ENCODE peak calls at places on chromosome 11, in seven cellular contexts. P is AG10803, W is brain microvascular endothelial cell, I is fibroblast of lung, H is stomach, V is bronchial epithelial cell, X is AG09309. C is an unnamed sample.

GRCh38 chr11:802693-803466 is 2.2 kb downstream of the PIDD1 start:
- DNase-seq in W (no peak), X (no peak), H (no peak), V (no peak), P (no peak), I (no peak), C (no peak)

GRCh38 chr11:63589000-63589399 is 25.2 kb downstream of the PLAAT3 start:
- DNase-seq in I (no peak), V (no peak), H (no peak), W (no peak), P (no peak), X (no peak), C (no peak)

GRCh38 chr11:28537822-28538221 is 429.6 kb downstream of the METTL15 start:
- DNase-seq in W (no peak), P (no peak), H (no peak), V (no peak), X (no peak), I (peak), C (peak)

GRCh38 chr11:16843307-16843706 is 104.9 kb downstream of the C11orf58 start:
- DNase-seq in X (no peak), V (peak), I (no peak), W (no peak), P (no peak), H (peak), C (peak)

GRCh38 chr11:67691149-67691548 is 16.7 kb upstream of the ALDH3B2 start:
- DNase-seq in P (no peak), W (no peak), X (no peak), I (no peak), H (no peak), V (peak), C (peak)

GRCh38 chr11:64039012-64039665 is 3.4 kb downstream of the FLRT1 start:
- DNase-seq in X (no peak), P (no peak), V (no peak), I (no peak), W (no peak), H (no peak), C (no peak)

GRCh38 chr11:9025101-9025850 is 21.5 kb upstream of the NRIP3 start:
- DNase-seq in P (peak), I (no peak), V (no peak), X (no peak), W (no peak), H (no peak), C (no peak)

GRCh38 chr11:12785901-12786300 is 111.7 kb downstream of the TEAD1 start:
- DNase-seq in V (no peak), P (no peak), H (no peak), I (no peak), W (no peak), X (no peak), C (no peak)

GRCh38 chr11:123238297-123238696 is 43.2 kb upstream of the CLMP start:
- DNase-seq in V (no peak), I (no peak), P (peak), X (no peak), H (no peak), W (no peak), C (peak)

GRCh38 chr11:8757047-8757446 is 74.5 kb downstream of the RPL27A start:
- DNase-seq in X (no peak), W (no peak), V (no peak), I (peak), H (no peak), P (peak), C (no peak)

GRCh38 chr11:123799438-123799837 is 6.7 kb downstream of the OR6M1 start:
- DNase-seq in P (no peak), V (no peak), H (no peak), W (no peak), X (no peak), I (no peak), C (no peak)

GRCh38 chr11:9616858-9617257 is 43.4 kb downstream of the WEE1 start:
- DNase-seq in X (no peak), W (no peak), V (no peak), H (no peak), P (no peak), I (no peak), C (no peak)

GRCh38 chr11:34380696-34381095 is 22.9 kb upstream of the ABTB2 start:
- DNase-seq in V (peak), I (peak), X (no peak), W (peak), P (peak), H (no peak), C (peak)

GRCh38 chr11:100791873-100792272 is 104.8 kb downstream of the ARHGAP42 start:
- DNase-seq in X (no peak), V (peak), P (no peak), I (no peak), H (no peak), W (no peak), C (peak)

GRCh38 chr11:83175815-83176214 is 17.7 kb upstream of the ANKRD42 start:
- DNase-seq in H (no peak), V (no peak), W (no peak), P (no peak), X (no peak), I (no peak), C (no peak)

GRCh38 chr11:2116680-2117079 is 22.5 kb downstream of the IGF2 start:
- DNase-seq in V (no peak), P (no peak), W (no peak), H (no peak), X (no peak), I (no peak), C (no peak)

GRCh38 chr11:5892908-5893307 is at the start of gene OR52E5:
- DNase-seq in P (no peak), V (no peak), X (no peak), I (no peak), W (no peak), H (no peak), C (no peak)

GRCh38 chr11:1280116-1281035 is 29.1 kb downstream of the TOLLIP start:
- DNase-seq in W (no peak), P (no peak), I (no peak), X (no peak), V (no peak), H (no peak), C (no peak)

GRCh38 chr11:48062649-48063048 is 82.3 kb downstream of the PTPRJ start:
- DNase-seq in P (no peak), V (no peak), W (no peak), I (no peak), X (no peak), H (no peak), C (no peak)

GRCh38 chr11:100329352-100329751 is 357.7 kb upstream of the ARHGAP42 start:
- DNase-seq in H (no peak), P (no peak), W (no peak), V (peak), X (no peak), I (no peak), C (peak)

GRCh38 chr11:35138949-35139881 is at the start of gene CD44:
- DNase-seq in P (peak), W (peak), H (peak), X (peak), V (peak), I (peak), C (peak)

GRCh38 chr11:46461461-46461927 is 69.9 kb upstream of the CHRM4 start:
- DNase-seq in X (no peak), H (no peak), P (peak), W (no peak), I (peak), V (no peak), C (no peak)

GRCh38 chr11:11620251-11620965 is 1.4 kb downstream of the GALNT18 start:
- DNase-seq in V (peak), H (peak), I (peak), W (no peak), P (no peak), X (no peak), C (no peak)

GRCh38 chr11:94150056-94150455 is 21.4 kb downstream of the PANX1 start:
- DNase-seq in I (no peak), H (no peak), W (no peak), P (no peak), V (peak), X (no peak), C (no peak)
- TF ChIP-seq CTCF in I (no peak), H (no peak), W (no peak), P (no peak), V (no peak), X (no peak), C (no peak)

GRCh38 chr11:76385903-76386302 is 4.8 kb downstream of the GVQW3 start:
- DNase-seq in V (no peak), I (peak), W (no peak), P (no peak), X (no peak), H (no peak), C (no peak)
- H3K4me3 ChIP-seq in V (no peak), I (no peak), W (no peak), P (no peak), X (no peak), H (no peak), C (no peak)

GRCh38 chr11:80136991-80137390 is 696.2 kb upstream of the TENM4 start:
- DNase-seq in P (no peak), W (peak), V (no peak), H (no peak), X (no peak), I (peak), C (peak)
- TF ChIP-seq CTCF in P (no peak), W (peak), V (no peak), H (no peak), X (no peak), I (no peak), C (peak)

GRCh38 chr11:70078095-70078795 is at the start of gene ANO1:
- DNase-seq in X (no peak), V (no peak), W (no peak), I (peak), H (peak), P (no peak), C (no peak)

GRCh38 chr11:70078796-70079616 is 889 bp downstream of the ANO1 start:
- DNase-seq in P (no peak), I (no peak), V (no peak), X (no peak), W (no peak), H (no peak), C (no peak)

GRCh38 chr11:70076461-70076931 is 1.6 kb upstream of the ANO1 start:
- DNase-seq in W (no peak), X (no peak), H (no peak), I (no peak), P (no peak), V (no peak), C (no peak)

GRCh38 chr11:70075836-70076235 is 2.3 kb upstream of the ANO1 start:
- DNase-seq in W (no peak), X (no peak), H (no peak), P (no peak), V (no peak), I (no peak), C (no peak)

DNA sequence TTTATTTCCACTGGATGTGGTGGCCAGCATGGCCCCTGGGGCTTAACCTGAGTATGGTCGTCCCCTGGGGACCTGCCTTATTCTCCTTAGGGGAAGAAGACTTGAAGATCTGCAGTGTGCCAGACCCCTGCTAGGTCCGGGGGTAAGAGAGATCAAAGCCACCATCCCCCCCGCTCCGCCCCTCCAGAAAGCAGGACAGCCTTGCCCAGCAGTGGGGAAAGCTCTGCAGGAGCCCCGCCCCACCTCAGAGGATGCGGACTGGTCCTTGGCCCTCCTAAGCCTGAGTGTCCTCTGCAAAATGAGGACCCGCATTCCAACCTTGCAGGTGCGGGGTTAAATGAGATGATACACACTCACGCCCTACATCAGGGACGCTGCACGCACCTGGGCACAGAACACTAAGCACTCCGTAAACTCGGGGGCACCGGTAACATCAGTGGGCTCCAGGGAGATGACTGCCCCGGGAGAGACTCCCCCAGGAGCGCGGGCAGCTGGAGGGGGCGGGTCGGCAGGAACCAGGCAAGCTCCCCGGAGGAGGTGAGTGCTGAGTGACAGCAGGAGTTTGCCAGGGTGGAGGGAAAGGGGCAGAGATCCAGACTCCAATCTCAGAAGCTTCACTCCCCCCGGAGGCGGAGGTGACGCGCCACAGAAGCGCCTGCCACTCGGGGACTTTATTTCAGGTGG is 564 bp upstream of the ANO1 start:
- DNase-seq in V (no peak), I (no peak), H (no peak), X (no peak), P (no peak), W (no peak), C (no peak)
- H3K4me3 ChIP-seq in V (no peak), I (no peak), H (no peak), X (no peak), P (no peak), W (no peak), C (no peak)

DNA sequence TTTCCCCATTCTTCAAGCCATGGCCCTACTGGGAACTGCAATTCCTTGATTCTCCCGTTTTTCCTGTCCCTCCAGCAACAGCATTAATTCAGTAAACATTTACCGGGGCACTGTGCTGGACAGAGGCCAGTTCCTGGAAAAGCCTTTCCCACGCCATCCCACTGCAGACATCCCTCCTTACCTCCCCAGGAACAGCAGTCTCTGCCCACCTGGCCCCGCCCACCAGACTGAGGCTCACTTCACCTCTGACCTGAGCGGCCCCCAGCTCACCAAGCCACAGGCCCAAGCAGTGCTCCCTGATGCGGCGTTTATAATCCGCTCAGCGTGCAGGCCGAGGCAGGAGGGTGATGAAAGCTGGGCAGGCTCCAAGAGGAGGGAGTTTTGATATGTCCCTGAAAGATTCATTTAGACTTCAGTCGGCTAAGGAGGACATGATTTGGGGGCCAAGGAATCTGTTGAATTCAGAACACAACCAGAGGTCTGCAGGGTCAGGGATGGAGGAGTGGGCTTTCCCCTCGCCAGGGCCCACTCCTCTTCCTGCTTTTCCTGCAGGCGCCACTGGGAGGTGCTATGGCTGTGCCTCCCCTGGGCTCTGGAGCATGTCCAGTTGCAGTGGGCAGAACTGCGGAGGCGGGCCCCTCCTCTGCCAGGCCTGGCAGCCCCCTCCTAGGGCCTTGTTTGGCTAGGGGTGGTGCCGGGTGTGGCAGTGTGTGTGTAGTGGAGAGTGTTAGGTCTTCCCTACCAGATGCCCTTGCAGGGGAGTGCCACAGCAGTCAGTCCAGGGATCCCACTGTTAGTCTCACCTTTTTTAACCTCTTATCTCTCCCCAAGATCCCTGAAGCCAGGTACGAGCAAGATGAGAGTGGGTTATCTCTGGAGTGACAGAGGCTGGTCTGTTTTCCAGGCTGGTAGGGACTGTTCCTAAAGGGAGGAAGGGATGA is 1.4 kb upstream of the TAGLN start:
- DNase-seq in X (no peak), W (no peak), H (peak), P (no peak), V (peak), I (peak), C (peak)
- TF ChIP-seq CTCF in X (peak), W (peak), H (peak), P (peak), V (peak), I (peak), C (peak)

C was measured in choroid plexus epithelial cell.